ENCODE peak calls at places on chromosomes 12 and 14, in seven cellular contexts. One of them, this sample, is unnamed.

GRCh38 chr12:6074979-6075585 is 49.4 kb downstream of the VWF start:
- DNase-seq in AG09309: no peak
- DNase-seq in uterus: no peak
- DNase-seq in hepatocyte: no peak
- DNase-seq in BJ: no peak
- DNase-seq in glutamatergic neuron: no peak
- DNase-seq in RWPE1: no peak
- DNase-seq in this sample: peak; percentile 40

GRCh38 chr12:93943766-93944165 is 204.6 kb upstream of the PLXNC1 start:
- DNase-seq in AG09309: no peak
- DNase-seq in uterus: no peak
- DNase-seq in hepatocyte: no peak
- DNase-seq in BJ: no peak
- DNase-seq in glutamatergic neuron: no peak
- DNase-seq in RWPE1: peak; percentile 20
- DNase-seq in this sample: no peak

GRCh38 chr12:65608319-65608916 is 215.9 kb upstream of the HMGA2 start:
- DNase-seq in AG09309: no peak
- DNase-seq in uterus: no peak
- DNase-seq in hepatocyte: no peak
- DNase-seq in BJ: no peak
- DNase-seq in glutamatergic neuron: no peak
- DNase-seq in RWPE1: peak; percentile 38
- DNase-seq in this sample: no peak

GRCh38 chr14:47843236-47843635 is 167.8 kb upstream of the MDGA2 start:
- DNase-seq in AG09309: no peak
- DNase-seq in uterus: no peak
- DNase-seq in hepatocyte: no peak
- DNase-seq in BJ: no peak
- DNase-seq in glutamatergic neuron: no peak
- DNase-seq in RWPE1: no peak
- DNase-seq in this sample: no peak

GRCh38 chr12:109740694-109741245 is 27.1 kb downstream of the FAM222A start:
- DNase-seq in AG09309: no peak
- DNase-seq in uterus: peak; percentile 1
- DNase-seq in hepatocyte: no peak
- DNase-seq in BJ: no peak
- DNase-seq in glutamatergic neuron: peak; percentile 10
- DNase-seq in RWPE1: no peak
- DNase-seq in this sample: peak; percentile 0

GRCh38 chr14:75081835-75082234 is 12.4 kb downstream of the ZC2HC1C start:
- DNase-seq in AG09309: no peak
- DNase-seq in uterus: no peak
- DNase-seq in hepatocyte: no peak
- DNase-seq in BJ: no peak
- DNase-seq in glutamatergic neuron: no peak
- DNase-seq in RWPE1: no peak
- DNase-seq in this sample: no peak

GRCh38 chr14:35915775-35916174 is 89.6 kb downstream of the BRMS1L start:
- DNase-seq in AG09309: no peak
- DNase-seq in uterus: no peak
- DNase-seq in hepatocyte: no peak
- DNase-seq in BJ: no peak
- DNase-seq in glutamatergic neuron: no peak
- DNase-seq in RWPE1: no peak
- DNase-seq in this sample: no peak

GRCh38 chr12:51959211-51959610 is 7.7 kb downstream of the ACVR1B start:
- DNase-seq in AG09309: no peak
- DNase-seq in uterus: peak; percentile 43
- DNase-seq in hepatocyte: no peak
- DNase-seq in BJ: no peak
- DNase-seq in glutamatergic neuron: no peak
- DNase-seq in RWPE1: no peak
- DNase-seq in this sample: no peak

GRCh38 chr14:99511421-99512109 is 30.4 kb downstream of the CCNK start:
- DNase-seq in AG09309: no peak
- DNase-seq in uterus: no peak
- DNase-seq in hepatocyte: peak; percentile 6
- DNase-seq in BJ: no peak
- DNase-seq in glutamatergic neuron: peak; percentile 63
- DNase-seq in RWPE1: no peak
- DNase-seq in this sample: no peak

GRCh38 chr14:88535149-88535548 is 19.7 kb downstream of the PTPN21 start:
- DNase-seq in AG09309: no peak
- DNase-seq in uterus: no peak
- DNase-seq in hepatocyte: peak; percentile 58
- DNase-seq in BJ: no peak
- DNase-seq in glutamatergic neuron: no peak
- DNase-seq in RWPE1: no peak
- DNase-seq in this sample: no peak

GRCh38 chr12:68559984-68560822 is 50.5 kb upstream of the RAP1B start:
- DNase-seq in AG09309: no peak
- DNase-seq in uterus: no peak
- DNase-seq in hepatocyte: no peak
- DNase-seq in BJ: no peak
- DNase-seq in glutamatergic neuron: no peak
- DNase-seq in RWPE1: no peak
- DNase-seq in this sample: no peak

GRCh38 chr14:101128478-101129450 is 225.2 kb upstream of the RTL1 start:
- DNase-seq in AG09309: no peak
- DNase-seq in uterus: no peak
- DNase-seq in hepatocyte: no peak
- DNase-seq in BJ: no peak
- DNase-seq in glutamatergic neuron: peak; percentile 12
- DNase-seq in RWPE1: no peak
- DNase-seq in this sample: no peak

GRCh38 chr12:92476844-92477243 is 225.9 kb upstream of the PLEKHG7 start:
- DNase-seq in AG09309: no peak
- DNase-seq in uterus: no peak
- DNase-seq in hepatocyte: no peak
- DNase-seq in BJ: no peak
- DNase-seq in glutamatergic neuron: no peak
- DNase-seq in RWPE1: no peak
- DNase-seq in this sample: no peak

GRCh38 chr12:572532-572899 is 90.7 kb downstream of the NINJ2 start:
- DNase-seq in AG09309: no peak
- DNase-seq in uterus: no peak
- DNase-seq in hepatocyte: no peak
- DNase-seq in BJ: no peak
- DNase-seq in glutamatergic neuron: no peak
- DNase-seq in RWPE1: no peak
- DNase-seq in this sample: no peak

GRCh38 chr12:123571343-123571813 is 13.0 kb upstream of the TMED2 start:
- DNase-seq in AG09309: peak; percentile 68
- DNase-seq in uterus: peak; percentile 76
- DNase-seq in hepatocyte: peak; percentile 64
- DNase-seq in BJ: peak; percentile 28
- DNase-seq in glutamatergic neuron: peak; percentile 26
- DNase-seq in RWPE1: peak; percentile 24
- DNase-seq in this sample: no peak

GRCh38 chr12:92495108-92495507 is 207.7 kb upstream of the PLEKHG7 start:
- DNase-seq in AG09309: no peak
- DNase-seq in uterus: no peak
- DNase-seq in hepatocyte: no peak
- DNase-seq in BJ: no peak
- DNase-seq in glutamatergic neuron: no peak
- DNase-seq in RWPE1: no peak
- DNase-seq in this sample: no peak

GRCh38 chr12:27193106-27193505 is 51.0 kb upstream of the STK38L start:
- DNase-seq in AG09309: no peak
- DNase-seq in uterus: no peak
- DNase-seq in hepatocyte: peak; percentile 43
- DNase-seq in BJ: peak; percentile 47
- DNase-seq in glutamatergic neuron: no peak
- DNase-seq in RWPE1: no peak
- DNase-seq in this sample: no peak

GRCh38 chr14:35747379-35747778 is 61.7 kb downstream of the RALGAPA1 start:
- DNase-seq in AG09309: no peak
- DNase-seq in uterus: no peak
- DNase-seq in hepatocyte: no peak
- DNase-seq in BJ: no peak
- DNase-seq in glutamatergic neuron: no peak
- DNase-seq in RWPE1: no peak
- DNase-seq in this sample: no peak

DNA sequence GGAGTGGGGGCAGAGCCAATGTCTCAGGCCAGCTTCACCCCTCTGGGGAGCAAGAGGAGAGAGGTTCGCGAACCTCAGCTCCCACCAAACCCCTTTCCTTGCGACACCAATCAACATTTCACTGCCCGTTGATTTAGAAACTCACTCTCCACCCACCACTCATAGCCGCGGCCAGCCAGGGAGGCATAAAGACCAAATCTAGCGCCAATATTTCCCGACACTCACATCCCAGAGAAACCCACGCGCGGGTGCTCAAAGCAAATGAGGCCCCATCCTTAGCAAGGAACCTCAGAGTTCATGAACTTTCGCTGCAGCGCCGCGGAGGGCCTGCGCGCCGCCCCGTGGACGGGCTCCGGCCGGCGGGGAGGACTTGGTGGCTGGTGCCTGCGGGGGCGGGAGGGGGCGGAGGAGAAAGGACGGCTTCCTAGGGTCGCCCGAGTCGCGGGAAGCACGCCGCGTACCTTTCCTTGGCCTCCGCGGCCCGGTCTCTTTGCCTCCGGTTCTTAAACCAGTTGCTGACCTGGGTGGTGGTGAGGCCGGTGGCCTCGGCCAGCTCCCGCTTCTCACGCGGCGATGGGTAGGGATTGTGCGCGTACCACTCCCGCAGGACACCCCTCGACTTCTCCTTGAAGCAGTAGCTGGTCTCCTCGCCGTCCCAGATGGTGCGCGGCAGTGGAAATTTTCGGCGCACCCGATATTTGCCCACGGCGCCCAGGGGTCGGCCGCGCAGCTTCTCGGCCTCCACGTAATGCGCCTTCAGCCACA is 926 bp downstream of the SIX1 start:
- DNase-seq in AG09309: no peak
- DNase-seq in uterus: no peak
- DNase-seq in hepatocyte: peak; percentile 19
- DNase-seq in BJ: no peak
- DNase-seq in glutamatergic neuron: peak; percentile 38
- DNase-seq in RWPE1: peak; percentile 24
- DNase-seq in this sample: peak; percentile 55
- TF ChIP-seq CTCF in AG09309: no peak
- TF ChIP-seq CTCF in uterus: no peak
- TF ChIP-seq CTCF in hepatocyte: peak; percentile 6
- TF ChIP-seq CTCF in BJ: no peak
- TF ChIP-seq CTCF in glutamatergic neuron: no peak
- TF ChIP-seq CTCF in RWPE1: peak; percentile 44
- TF ChIP-seq CTCF in this sample: no peak

GRCh38 chr14:39109893-39110715 is 4.0 kb upstream of the GEMIN2 start:
- DNase-seq in AG09309: no peak
- DNase-seq in uterus: no peak
- DNase-seq in hepatocyte: no peak
- DNase-seq in BJ: no peak
- DNase-seq in glutamatergic neuron: no peak
- DNase-seq in RWPE1: no peak
- DNase-seq in this sample: no peak

GRCh38 chr14:39108791-39109190 is 5.3 kb upstream of the GEMIN2 start:
- DNase-seq in AG09309: no peak
- DNase-seq in uterus: no peak
- DNase-seq in hepatocyte: no peak
- DNase-seq in BJ: no peak
- DNase-seq in glutamatergic neuron: no peak
- DNase-seq in RWPE1: no peak
- DNase-seq in this sample: no peak

GRCh38 chr14:39102265-39102968 is 618 bp downstream of the SEC23A start:
- DNase-seq in AG09309: no peak
- DNase-seq in uterus: no peak
- DNase-seq in hepatocyte: peak; percentile 81
- DNase-seq in BJ: no peak
- DNase-seq in glutamatergic neuron: no peak
- DNase-seq in RWPE1: peak; percentile 24
- DNase-seq in this sample: no peak

GRCh38 chr14:39102969-39103957 is at the start of gene SEC23A:
- DNase-seq in AG09309: no peak
- DNase-seq in uterus: peak; percentile 90
- DNase-seq in hepatocyte: peak; percentile 95
- DNase-seq in BJ: no peak
- DNase-seq in glutamatergic neuron: peak; percentile 90
- DNase-seq in RWPE1: peak; percentile 58
- DNase-seq in this sample: peak; percentile 93

GRCh38 chr14:39107624-39108023 is 4.6 kb upstream of the SEC23A start:
- DNase-seq in AG09309: no peak
- DNase-seq in uterus: no peak
- DNase-seq in hepatocyte: peak; percentile 55
- DNase-seq in BJ: no peak
- DNase-seq in glutamatergic neuron: no peak
- DNase-seq in RWPE1: peak; percentile 43
- DNase-seq in this sample: no peak
- TF ChIP-seq CTCF in AG09309: peak; percentile 50
- TF ChIP-seq CTCF in uterus: peak; percentile 12
- TF ChIP-seq CTCF in hepatocyte: peak; percentile 62
- TF ChIP-seq CTCF in BJ: peak; percentile 53
- TF ChIP-seq CTCF in glutamatergic neuron: peak; percentile 16
- TF ChIP-seq CTCF in RWPE1: peak; percentile 63
- TF ChIP-seq CTCF in this sample: peak; percentile 33

GRCh38 chr12:22101749-22102243 is 55.8 kb downstream of the CMAS start:
- DNase-seq in AG09309: peak; percentile 42
- DNase-seq in uterus: no peak
- DNase-seq in hepatocyte: no peak
- DNase-seq in BJ: no peak
- DNase-seq in glutamatergic neuron: no peak
- DNase-seq in RWPE1: peak; percentile 64
- DNase-seq in this sample: no peak

GRCh38 chr12:22100952-22101748 is 55.1 kb downstream of the CMAS start:
- DNase-seq in AG09309: peak; percentile 31
- DNase-seq in uterus: peak; percentile 38
- DNase-seq in hepatocyte: peak; percentile 57
- DNase-seq in BJ: no peak
- DNase-seq in glutamatergic neuron: peak; percentile 33
- DNase-seq in RWPE1: no peak
- DNase-seq in this sample: peak; percentile 32

GRCh38 chr12:22105542-22105941 is 59.5 kb downstream of the CMAS start:
- DNase-seq in AG09309: no peak
- DNase-seq in uterus: no peak
- DNase-seq in hepatocyte: no peak
- DNase-seq in BJ: no peak
- DNase-seq in glutamatergic neuron: no peak
- DNase-seq in RWPE1: no peak
- DNase-seq in this sample: no peak

DNA sequence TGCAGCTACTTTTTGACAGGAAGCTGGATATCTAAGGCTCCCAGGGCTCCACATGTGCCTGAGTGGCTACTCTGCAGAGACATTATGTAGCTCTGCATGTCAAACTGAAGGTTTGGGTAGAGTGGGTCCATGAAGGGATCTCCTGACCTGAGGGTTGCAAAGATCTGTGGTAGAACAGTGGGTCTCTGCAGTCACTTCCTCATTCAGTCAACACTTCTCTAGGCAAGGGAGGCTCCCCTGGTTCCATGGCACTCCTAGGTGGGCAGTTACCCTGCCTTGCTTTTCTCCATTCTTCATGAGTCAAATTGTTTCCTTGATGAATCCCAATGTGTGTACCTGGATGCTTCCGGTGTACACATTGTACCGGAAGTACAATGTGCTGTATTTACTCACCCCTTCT is 57.4 kb downstream of the CMAS start:
- DNase-seq in AG09309: no peak
- DNase-seq in uterus: no peak
- DNase-seq in hepatocyte: no peak
- DNase-seq in BJ: no peak
- DNase-seq in glutamatergic neuron: no peak
- DNase-seq in RWPE1: no peak
- DNase-seq in this sample: no peak
- TF ChIP-seq CTCF in AG09309: no peak
- TF ChIP-seq CTCF in uterus: no peak
- TF ChIP-seq CTCF in hepatocyte: no peak
- TF ChIP-seq CTCF in BJ: no peak
- TF ChIP-seq CTCF in glutamatergic neuron: no peak
- TF ChIP-seq CTCF in RWPE1: no peak
- TF ChIP-seq CTCF in this sample: no peak

GRCh38 chr14:26394114-26394855 is 203.5 kb downstream of the NOVA1 start:
- DNase-seq in AG09309: no peak
- DNase-seq in uterus: no peak
- DNase-seq in hepatocyte: no peak
- DNase-seq in BJ: no peak
- DNase-seq in glutamatergic neuron: no peak
- DNase-seq in RWPE1: no peak
- DNase-seq in this sample: no peak
- TF ChIP-seq CTCF in AG09309: no peak
- TF ChIP-seq CTCF in uterus: no peak
- TF ChIP-seq CTCF in hepatocyte: peak; percentile 53
- TF ChIP-seq CTCF in BJ: no peak
- TF ChIP-seq CTCF in glutamatergic neuron: no peak
- TF ChIP-seq CTCF in RWPE1: no peak
- TF ChIP-seq CTCF in this sample: no peak